ENCODE peak calls at places on chromosomes 11 and 22, in six cellular contexts. One of them, this sample, is unnamed.
A peak's percentile ranks its signal among the peaks of the same experiment; 100 is the strongest.

GRCh38 chr11:101053492-101053891 is 76.1 kb downstream of the PGR start:
- DNase-seq in spleen: no peak
- DNase-seq in MM.1S: no peak
- DNase-seq in stimulated activated CD4-positive, alpha-beta T cell treated with anti-CD3 and anti-CD28 coated beads, Interleukin-12 subunit alpha, Interleukin-12 subunit beta, amount 100 ng/mL, for 48 hours: no peak
- DNase-seq in SJSA1: no peak
- DNase-seq in activated naive CD8-positive, alpha-beta T cell treated with anti-CD3 and anti-CD28 coated beads, Interleukin-2, amount 50 U/mL, for 16 hours: no peak
- DNase-seq in this sample: no peak

GRCh38 chr22:36160499-36160942 is at the start of gene APOL3:
- DNase-seq in MM.1S: peak; percentile 75
- DNase-seq in activated naive CD8-positive, alpha-beta T cell treated with anti-CD3 and anti-CD28 coated beads, Interleukin-2, amount 50 U/mL, for 16 hours: no peak
- DNase-seq in spleen: peak; percentile 87
- DNase-seq in stimulated activated CD4-positive, alpha-beta T cell treated with anti-CD3 and anti-CD28 coated beads, Interleukin-12 subunit alpha, Interleukin-12 subunit beta, amount 100 ng/mL, for 48 hours: no peak
- DNase-seq in SJSA1: no peak
- DNase-seq in this sample: peak; percentile 39

GRCh38 chr11:32090774-32091370 is at the start of gene RCN1:
- DNase-seq in activated naive CD8-positive, alpha-beta T cell treated with anti-CD3 and anti-CD28 coated beads, Interleukin-2, amount 50 U/mL, for 16 hours: peak; percentile 7
- DNase-seq in stimulated activated CD4-positive, alpha-beta T cell treated with anti-CD3 and anti-CD28 coated beads, Interleukin-12 subunit alpha, Interleukin-12 subunit beta, amount 100 ng/mL, for 48 hours: peak; percentile 11
- DNase-seq in SJSA1: peak; percentile 62
- DNase-seq in MM.1S: peak; percentile 46
- DNase-seq in spleen: peak; percentile 90
- DNase-seq in this sample: peak; percentile 25

GRCh38 chr11:58525037-58525614 is 17.2 kb upstream of the OR5B21 start:
- DNase-seq in stimulated activated CD4-positive, alpha-beta T cell treated with anti-CD3 and anti-CD28 coated beads, Interleukin-12 subunit alpha, Interleukin-12 subunit beta, amount 100 ng/mL, for 48 hours: no peak
- DNase-seq in spleen: no peak
- DNase-seq in SJSA1: no peak
- DNase-seq in activated naive CD8-positive, alpha-beta T cell treated with anti-CD3 and anti-CD28 coated beads, Interleukin-2, amount 50 U/mL, for 16 hours: no peak
- DNase-seq in MM.1S: peak; percentile 56
- DNase-seq in this sample: peak; percentile 14

GRCh38 chr22:19622061-19622441 is 92.3 kb upstream of the SEPTIN5 start:
- DNase-seq in spleen: peak; percentile 84
- DNase-seq in activated naive CD8-positive, alpha-beta T cell treated with anti-CD3 and anti-CD28 coated beads, Interleukin-2, amount 50 U/mL, for 16 hours: no peak
- DNase-seq in MM.1S: no peak
- DNase-seq in stimulated activated CD4-positive, alpha-beta T cell treated with anti-CD3 and anti-CD28 coated beads, Interleukin-12 subunit alpha, Interleukin-12 subunit beta, amount 100 ng/mL, for 48 hours: no peak
- DNase-seq in SJSA1: no peak
- DNase-seq in this sample: no peak

GRCh38 chr11:89182773-89183172 is 5.1 kb downstream of the TYR start:
- DNase-seq in stimulated activated CD4-positive, alpha-beta T cell treated with anti-CD3 and anti-CD28 coated beads, Interleukin-12 subunit alpha, Interleukin-12 subunit beta, amount 100 ng/mL, for 48 hours: no peak
- DNase-seq in activated naive CD8-positive, alpha-beta T cell treated with anti-CD3 and anti-CD28 coated beads, Interleukin-2, amount 50 U/mL, for 16 hours: no peak
- DNase-seq in spleen: no peak
- DNase-seq in SJSA1: no peak
- DNase-seq in MM.1S: no peak
- DNase-seq in this sample: no peak

GRCh38 chr11:102685769-102686168 is 19.8 kb downstream of the MMP27 start:
- DNase-seq in spleen: no peak
- DNase-seq in SJSA1: no peak
- DNase-seq in activated naive CD8-positive, alpha-beta T cell treated with anti-CD3 and anti-CD28 coated beads, Interleukin-2, amount 50 U/mL, for 16 hours: no peak
- DNase-seq in stimulated activated CD4-positive, alpha-beta T cell treated with anti-CD3 and anti-CD28 coated beads, Interleukin-12 subunit alpha, Interleukin-12 subunit beta, amount 100 ng/mL, for 48 hours: no peak
- DNase-seq in MM.1S: no peak
- DNase-seq in this sample: no peak

GRCh38 chr22:50269573-50270301 is 443 bp downstream of the MAPK11 start:
- DNase-seq in activated naive CD8-positive, alpha-beta T cell treated with anti-CD3 and anti-CD28 coated beads, Interleukin-2, amount 50 U/mL, for 16 hours: no peak
- DNase-seq in SJSA1: no peak
- DNase-seq in MM.1S: no peak
- DNase-seq in stimulated activated CD4-positive, alpha-beta T cell treated with anti-CD3 and anti-CD28 coated beads, Interleukin-12 subunit alpha, Interleukin-12 subunit beta, amount 100 ng/mL, for 48 hours: no peak
- DNase-seq in spleen: peak; percentile 86
- DNase-seq in this sample: no peak

GRCh38 chr22:21673534-21674321 is 7.9 kb downstream of the PPIL2 start:
- DNase-seq in spleen: no peak
- DNase-seq in MM.1S: no peak
- DNase-seq in SJSA1: no peak
- DNase-seq in stimulated activated CD4-positive, alpha-beta T cell treated with anti-CD3 and anti-CD28 coated beads, Interleukin-12 subunit alpha, Interleukin-12 subunit beta, amount 100 ng/mL, for 48 hours: no peak
- DNase-seq in activated naive CD8-positive, alpha-beta T cell treated with anti-CD3 and anti-CD28 coated beads, Interleukin-2, amount 50 U/mL, for 16 hours: no peak
- DNase-seq in this sample: no peak

GRCh38 chr22:50276143-50276542 is 6.0 kb upstream of the MAPK11 start:
- DNase-seq in activated naive CD8-positive, alpha-beta T cell treated with anti-CD3 and anti-CD28 coated beads, Interleukin-2, amount 50 U/mL, for 16 hours: no peak
- DNase-seq in stimulated activated CD4-positive, alpha-beta T cell treated with anti-CD3 and anti-CD28 coated beads, Interleukin-12 subunit alpha, Interleukin-12 subunit beta, amount 100 ng/mL, for 48 hours: no peak
- DNase-seq in MM.1S: peak; percentile 95
- DNase-seq in SJSA1: no peak
- DNase-seq in spleen: peak; percentile 87
- DNase-seq in this sample: peak; percentile 48

GRCh38 chr11:68025047-68025446 is 5.4 kb upstream of the NDUFS8 start:
- DNase-seq in MM.1S: no peak
- DNase-seq in activated naive CD8-positive, alpha-beta T cell treated with anti-CD3 and anti-CD28 coated beads, Interleukin-2, amount 50 U/mL, for 16 hours: no peak
- DNase-seq in spleen: no peak
- DNase-seq in stimulated activated CD4-positive, alpha-beta T cell treated with anti-CD3 and anti-CD28 coated beads, Interleukin-12 subunit alpha, Interleukin-12 subunit beta, amount 100 ng/mL, for 48 hours: no peak
- DNase-seq in SJSA1: no peak
- DNase-seq in this sample: no peak

GRCh38 chr11:16280256-16280682 is 76.1 kb downstream of the SOX6 start:
- DNase-seq in spleen: no peak
- DNase-seq in SJSA1: no peak
- DNase-seq in stimulated activated CD4-positive, alpha-beta T cell treated with anti-CD3 and anti-CD28 coated beads, Interleukin-12 subunit alpha, Interleukin-12 subunit beta, amount 100 ng/mL, for 48 hours: peak; percentile 2
- DNase-seq in activated naive CD8-positive, alpha-beta T cell treated with anti-CD3 and anti-CD28 coated beads, Interleukin-2, amount 50 U/mL, for 16 hours: no peak
- DNase-seq in MM.1S: no peak
- DNase-seq in this sample: no peak

GRCh38 chr11:32792948-32793475 is 1.4 kb downstream of the CCDC73 start:
- DNase-seq in spleen: no peak
- DNase-seq in MM.1S: peak; percentile 64
- DNase-seq in SJSA1: no peak
- DNase-seq in activated naive CD8-positive, alpha-beta T cell treated with anti-CD3 and anti-CD28 coated beads, Interleukin-2, amount 50 U/mL, for 16 hours: peak; percentile 33
- DNase-seq in stimulated activated CD4-positive, alpha-beta T cell treated with anti-CD3 and anti-CD28 coated beads, Interleukin-12 subunit alpha, Interleukin-12 subunit beta, amount 100 ng/mL, for 48 hours: peak; percentile 25
- DNase-seq in this sample: peak; percentile 44

GRCh38 chr11:132137981-132138313 is 767.5 kb downstream of the NTM start:
- DNase-seq in MM.1S: no peak
- DNase-seq in spleen: no peak
- DNase-seq in stimulated activated CD4-positive, alpha-beta T cell treated with anti-CD3 and anti-CD28 coated beads, Interleukin-12 subunit alpha, Interleukin-12 subunit beta, amount 100 ng/mL, for 48 hours: no peak
- DNase-seq in activated naive CD8-positive, alpha-beta T cell treated with anti-CD3 and anti-CD28 coated beads, Interleukin-2, amount 50 U/mL, for 16 hours: no peak
- DNase-seq in SJSA1: no peak
- DNase-seq in this sample: no peak

GRCh38 chr22:27988704-27989103 is 69.6 kb upstream of the PITPNB start:
- DNase-seq in SJSA1: peak; percentile 33
- DNase-seq in stimulated activated CD4-positive, alpha-beta T cell treated with anti-CD3 and anti-CD28 coated beads, Interleukin-12 subunit alpha, Interleukin-12 subunit beta, amount 100 ng/mL, for 48 hours: no peak
- DNase-seq in spleen: no peak
- DNase-seq in activated naive CD8-positive, alpha-beta T cell treated with anti-CD3 and anti-CD28 coated beads, Interleukin-2, amount 50 U/mL, for 16 hours: no peak
- DNase-seq in MM.1S: no peak
- DNase-seq in this sample: no peak

GRCh38 chr11:7484645-7485044 is 661 bp upstream of the OLFML1 start:
- DNase-seq in SJSA1: no peak
- DNase-seq in spleen: no peak
- DNase-seq in MM.1S: no peak
- DNase-seq in activated naive CD8-positive, alpha-beta T cell treated with anti-CD3 and anti-CD28 coated beads, Interleukin-2, amount 50 U/mL, for 16 hours: no peak
- DNase-seq in stimulated activated CD4-positive, alpha-beta T cell treated with anti-CD3 and anti-CD28 coated beads, Interleukin-12 subunit alpha, Interleukin-12 subunit beta, amount 100 ng/mL, for 48 hours: no peak
- DNase-seq in this sample: no peak

GRCh38 chr22:31892080-31892433 is 52.3 kb upstream of the YWHAH start:
- DNase-seq in spleen: no peak
- DNase-seq in activated naive CD8-positive, alpha-beta T cell treated with anti-CD3 and anti-CD28 coated beads, Interleukin-2, amount 50 U/mL, for 16 hours: no peak
- DNase-seq in SJSA1: no peak
- DNase-seq in stimulated activated CD4-positive, alpha-beta T cell treated with anti-CD3 and anti-CD28 coated beads, Interleukin-12 subunit alpha, Interleukin-12 subunit beta, amount 100 ng/mL, for 48 hours: no peak
- DNase-seq in MM.1S: no peak
- DNase-seq in this sample: no peak

GRCh38 chr22:26377170-26377825 is 51.8 kb upstream of the ASPHD2 start:
- DNase-seq in spleen: no peak
- DNase-seq in activated naive CD8-positive, alpha-beta T cell treated with anti-CD3 and anti-CD28 coated beads, Interleukin-2, amount 50 U/mL, for 16 hours: no peak
- DNase-seq in MM.1S: no peak
- DNase-seq in stimulated activated CD4-positive, alpha-beta T cell treated with anti-CD3 and anti-CD28 coated beads, Interleukin-12 subunit alpha, Interleukin-12 subunit beta, amount 100 ng/mL, for 48 hours: no peak
- DNase-seq in SJSA1: no peak
- DNase-seq in this sample: no peak

GRCh38 chr11:10864688-10865087 is 6.8 kb upstream of the ZBED5 start:
- DNase-seq in activated naive CD8-positive, alpha-beta T cell treated with anti-CD3 and anti-CD28 coated beads, Interleukin-2, amount 50 U/mL, for 16 hours: no peak
- DNase-seq in spleen: no peak
- DNase-seq in SJSA1: no peak
- DNase-seq in stimulated activated CD4-positive, alpha-beta T cell treated with anti-CD3 and anti-CD28 coated beads, Interleukin-12 subunit alpha, Interleukin-12 subunit beta, amount 100 ng/mL, for 48 hours: no peak
- DNase-seq in MM.1S: no peak
- DNase-seq in this sample: no peak

GRCh38 chr22:20571531-20572007 is 64.2 kb downstream of the MED15 start:
- DNase-seq in activated naive CD8-positive, alpha-beta T cell treated with anti-CD3 and anti-CD28 coated beads, Interleukin-2, amount 50 U/mL, for 16 hours: peak; percentile 44
- DNase-seq in spleen: peak; percentile 89
- DNase-seq in SJSA1: no peak
- DNase-seq in stimulated activated CD4-positive, alpha-beta T cell treated with anti-CD3 and anti-CD28 coated beads, Interleukin-12 subunit alpha, Interleukin-12 subunit beta, amount 100 ng/mL, for 48 hours: no peak
- DNase-seq in MM.1S: peak; percentile 39
- DNase-seq in this sample: peak; percentile 65

GRCh38 chr11:792873-793272 is 3.0 kb upstream of the CEND1 start:
- DNase-seq in activated naive CD8-positive, alpha-beta T cell treated with anti-CD3 and anti-CD28 coated beads, Interleukin-2, amount 50 U/mL, for 16 hours: no peak
- DNase-seq in stimulated activated CD4-positive, alpha-beta T cell treated with anti-CD3 and anti-CD28 coated beads, Interleukin-12 subunit alpha, Interleukin-12 subunit beta, amount 100 ng/mL, for 48 hours: no peak
- DNase-seq in SJSA1: no peak
- DNase-seq in spleen: peak; percentile 70
- DNase-seq in MM.1S: no peak
- DNase-seq in this sample: no peak

GRCh38 chr11:14230407-14230806 is 128.6 kb downstream of the RRAS2 start:
- DNase-seq in activated naive CD8-positive, alpha-beta T cell treated with anti-CD3 and anti-CD28 coated beads, Interleukin-2, amount 50 U/mL, for 16 hours: no peak
- DNase-seq in MM.1S: no peak
- DNase-seq in SJSA1: no peak
- DNase-seq in stimulated activated CD4-positive, alpha-beta T cell treated with anti-CD3 and anti-CD28 coated beads, Interleukin-12 subunit alpha, Interleukin-12 subunit beta, amount 100 ng/mL, for 48 hours: no peak
- DNase-seq in spleen: no peak
- DNase-seq in this sample: no peak

GRCh38 chr11:69934861-69935494 is 115.8 kb upstream of the FGF3 start:
- DNase-seq in stimulated activated CD4-positive, alpha-beta T cell treated with anti-CD3 and anti-CD28 coated beads, Interleukin-12 subunit alpha, Interleukin-12 subunit beta, amount 100 ng/mL, for 48 hours: no peak
- DNase-seq in SJSA1: peak; percentile 90
- DNase-seq in MM.1S: no peak
- DNase-seq in spleen: peak; percentile 60
- DNase-seq in activated naive CD8-positive, alpha-beta T cell treated with anti-CD3 and anti-CD28 coated beads, Interleukin-2, amount 50 U/mL, for 16 hours: no peak
- DNase-seq in this sample: no peak

GRCh38 chr11:130839950-130840666 is 76.2 kb downstream of the SNX19 start:
- DNase-seq in activated naive CD8-positive, alpha-beta T cell treated with anti-CD3 and anti-CD28 coated beads, Interleukin-2, amount 50 U/mL, for 16 hours: no peak
- DNase-seq in SJSA1: no peak
- DNase-seq in stimulated activated CD4-positive, alpha-beta T cell treated with anti-CD3 and anti-CD28 coated beads, Interleukin-12 subunit alpha, Interleukin-12 subunit beta, amount 100 ng/mL, for 48 hours: no peak
- DNase-seq in MM.1S: peak; percentile 29
- DNase-seq in spleen: no peak
- DNase-seq in this sample: no peak

GRCh38 chr22:35517207-35517606 is 23.4 kb upstream of the RASD2 start:
- DNase-seq in spleen: no peak
- DNase-seq in SJSA1: no peak
- DNase-seq in activated naive CD8-positive, alpha-beta T cell treated with anti-CD3 and anti-CD28 coated beads, Interleukin-2, amount 50 U/mL, for 16 hours: no peak
- DNase-seq in stimulated activated CD4-positive, alpha-beta T cell treated with anti-CD3 and anti-CD28 coated beads, Interleukin-12 subunit alpha, Interleukin-12 subunit beta, amount 100 ng/mL, for 48 hours: no peak
- DNase-seq in MM.1S: no peak
- DNase-seq in this sample: no peak